ENCODE peak calls at places on chromosomes 2 and 18, in six cellular contexts. J is A673; V is osteoblast; C is effector memory CD4-positive, alpha-beta T cell; I is heart left ventricle; N is adrenal gland. Q is an unnamed sample.
A peak's percentile ranks its signal among the peaks of the same experiment; 100 is the strongest.

GRCh38 chr2:25576596-25576995 is 96.8 kb downstream of the DTNB start:
- DNase-seq in J (no peak), V (no peak), C (no peak), I (no peak), N (no peak), Q (no peak)

GRCh38 chr2:73004466-73004865 is 67.0 kb downstream of the SFXN5 start:
- DNase-seq in J (no peak), V (no peak), C (no peak), I (no peak), N (no peak), Q (no peak)

GRCh38 chr18:51569153-51569552 is 371.7 kb upstream of the MEX3C start:
- DNase-seq in J (no peak), V (no peak), C (no peak), I (no peak), N (no peak), Q (no peak)

GRCh38 chr2:220276736-220277444 is 649.5 kb downstream of the SLC4A3 start:
- DNase-seq in J (no peak), V (peak; percentile 1), C (no peak), I (no peak), N (no peak), Q (no peak)

GRCh38 chr18:72871091-72871490 is 3.3 kb upstream of the NETO1 start:
- DNase-seq in J (no peak), V (no peak), C (no peak), I (no peak), N (no peak), Q (no peak)

GRCh38 chr2:212147921-212148513 is 390.6 kb downstream of the ERBB4 start:
- DNase-seq in J (peak; percentile 56), V (no peak), C (no peak), I (no peak), N (no peak), Q (no peak)

GRCh38 chr2:179049546-179050311 is at the start of gene CCDC141:
- DNase-seq in J (no peak), V (no peak), C (no peak), I (peak; percentile 65), N (peak; percentile 60), Q (peak; percentile 37)

GRCh38 chr2:64214281-64215115 is 70.3 kb upstream of the PELI1 start:
- DNase-seq in J (no peak), V (peak; percentile 62), C (no peak), I (peak; percentile 44), N (no peak), Q (no peak)

GRCh38 chr2:62998949-62999348 is 51.7 kb upstream of the OTX1 start:
- DNase-seq in J (peak; percentile 21), V (no peak), C (no peak), I (no peak), N (no peak), Q (no peak)

GRCh38 chr2:239278941-239279365 is 121.9 kb downstream of the HDAC4 start:
- DNase-seq in J (no peak), V (peak; percentile 93), C (no peak), I (no peak), N (peak; percentile 17), Q (no peak)

GRCh38 chr2:241561811-241562210 is 3.3 kb downstream of the BOK start:
- DNase-seq in J (no peak), V (peak; percentile 100), C (no peak), I (peak; percentile 64), N (peak; percentile 64), Q (no peak)

GRCh38 chr2:163210430-163210918 is 371.9 kb upstream of the KCNH7 start:
- DNase-seq in J (no peak), V (no peak), C (no peak), I (no peak), N (no peak), Q (no peak)

GRCh38 chr2:110114801-110115200 is 821 bp downstream of the MALL start:
- DNase-seq in J (no peak), V (no peak), C (no peak), I (no peak), N (no peak), Q (no peak)

GRCh38 chr2:237733677-237734300 is 64.8 kb upstream of the RBM44 start:
- DNase-seq in J (no peak), V (peak; percentile 69), C (no peak), I (peak; percentile 56), N (peak; percentile 46), Q (no peak)

GRCh38 chr2:237732790-237733349 is 65.7 kb upstream of the RBM44 start:
- DNase-seq in J (no peak), V (peak; percentile 69), C (no peak), I (peak; percentile 75), N (peak; percentile 78), Q (no peak)

GRCh38 chr2:237735762-237736161 is 62.8 kb upstream of the RBM44 start:
- DNase-seq in J (peak; percentile 12), V (no peak), C (no peak), I (no peak), N (no peak), Q (no peak)

GRCh38 chr2:237736783-237737182 is 61.8 kb upstream of the RBM44 start:
- DNase-seq in J (no peak), V (no peak), C (no peak), I (no peak), N (no peak), Q (no peak)

DNA sequence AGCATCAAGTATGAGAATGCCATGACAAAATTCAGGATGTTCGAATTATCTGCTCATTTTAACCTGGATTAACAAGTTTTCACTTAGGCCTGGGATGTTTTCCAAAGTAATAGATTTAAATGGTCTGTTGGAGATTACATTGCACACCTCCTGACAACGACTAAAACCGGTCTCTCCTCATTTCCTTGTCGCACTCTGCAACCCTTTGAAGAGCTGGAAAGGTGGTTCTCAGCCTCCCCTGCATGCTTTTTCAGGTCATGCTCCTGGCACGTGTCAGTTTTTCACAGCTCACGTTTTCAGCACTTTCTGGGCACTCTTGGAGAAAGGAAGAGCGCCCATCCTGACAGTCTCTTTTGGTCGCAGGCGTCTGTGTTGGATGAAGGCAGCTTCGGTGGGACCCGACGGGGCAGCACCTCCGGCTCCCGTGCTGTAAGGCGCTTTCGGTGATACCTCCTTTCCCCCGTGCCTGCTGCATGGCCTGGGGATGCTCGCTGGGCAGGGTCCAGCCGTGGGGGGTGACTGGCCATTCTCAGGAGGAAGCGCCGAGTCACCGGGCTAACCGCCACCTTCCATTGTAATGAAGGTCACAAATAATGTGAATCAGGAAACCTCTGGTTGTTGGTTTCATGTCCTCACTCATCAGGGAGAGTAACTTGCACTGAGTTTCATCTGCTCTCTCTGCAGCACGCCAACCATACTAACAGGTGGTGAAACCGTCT is 63.5 kb upstream of the RBM44 start:
- DNase-seq in J (no peak), V (peak; percentile 71), C (no peak), I (no peak), N (no peak), Q (no peak)
- H3K4me1 ChIP-seq in J (peaks cover 17% of the 10 kb centered on the region), V (peaks cover 31% of the 10 kb centered on the region), C (peaks cover 35% of the 10 kb centered on the region), I (peaks cover 8% of the 10 kb centered on the region), N (peaks cover 77% of the 10 kb centered on the region), Q (peaks cover 24% of the 10 kb centered on the region)

GRCh38 chr2:201955702-201956141 is 77.9 kb upstream of the FZD7 start:
- DNase-seq in J (no peak), V (no peak), C (no peak), I (no peak), N (no peak), Q (no peak)

GRCh38 chr2:201953386-201953785 is 80.3 kb upstream of the FZD7 start:
- DNase-seq in J (no peak), V (no peak), C (no peak), I (peak; percentile 27), N (no peak), Q (no peak)

GRCh38 chr2:201953880-201954279 is 79.8 kb upstream of the FZD7 start:
- DNase-seq in J (no peak), V (no peak), C (no peak), I (no peak), N (no peak), Q (no peak)

GRCh38 chr2:201956361-201956760 is 77.3 kb upstream of the FZD7 start:
- DNase-seq in J (no peak), V (no peak), C (no peak), I (no peak), N (no peak), Q (no peak)

DNA sequence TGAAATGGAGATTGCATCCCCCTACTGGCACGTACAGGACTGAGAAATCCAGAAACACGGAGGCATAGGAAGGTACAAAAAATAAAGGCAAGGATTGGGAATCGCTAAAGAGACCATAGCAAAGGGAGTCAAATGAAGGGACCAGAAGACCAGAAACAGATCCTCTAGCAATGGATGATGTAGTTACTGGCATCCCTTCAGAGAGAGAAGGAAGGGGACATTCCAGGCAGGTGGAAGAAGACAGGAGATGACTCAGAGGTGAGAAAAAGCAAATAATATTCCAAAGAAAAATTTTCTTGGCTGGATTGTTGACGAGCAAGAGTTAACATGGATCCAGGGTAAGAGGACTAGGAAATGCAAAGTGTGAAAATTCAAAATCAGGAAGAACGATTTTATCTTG is 78.4 kb upstream of the FZD7 start:
- DNase-seq in J (no peak), V (no peak), C (no peak), I (no peak), N (no peak), Q (no peak)
- H3K27ac ChIP-seq in J (no peak overlapping the region), V (no peak overlapping the region), C (no peak overlapping the region), I (no peak overlapping the region), N (no peak overlapping the region), Q (no peak overlapping the region)

GRCh38 chr2:19029655-19030054 is 328.8 kb downstream of the OSR1 start:
- DNase-seq in J (no peak), V (no peak), C (no peak), I (no peak), N (no peak), Q (no peak)

GRCh38 chr2:19033240-19033639 is 325.2 kb downstream of the OSR1 start:
- DNase-seq in J (no peak), V (no peak), C (no peak), I (peak; percentile 23), N (no peak), Q (no peak)

GRCh38 chr2:19028617-19029016 is 329.8 kb downstream of the OSR1 start:
- DNase-seq in J (no peak), V (no peak), C (no peak), I (no peak), N (no peak), Q (no peak)

GRCh38 chr2:19035238-19035637 is 323.2 kb downstream of the OSR1 start:
- DNase-seq in J (no peak), V (no peak), C (no peak), I (peak; percentile 40), N (peak; percentile 29), Q (no peak)

GRCh38 chr2:19031642-19032041 is 326.8 kb downstream of the OSR1 start:
- DNase-seq in J (no peak), V (no peak), C (no peak), I (no peak), N (no peak), Q (no peak)
- H3K4me1 ChIP-seq in J (no peaks in the 10 kb centered on the region), V (peaks cover 16% of the 10 kb centered on the region), C (no peaks in the 10 kb centered on the region), I (no peaks in the 10 kb centered on the region), N (no peaks in the 10 kb centered on the region), Q (no peaks in the 10 kb centered on the region)

GRCh38 chr2:209472871-209473270 is 49.0 kb downstream of the MAP2 start:
- DNase-seq in J (peak; percentile 74), V (no peak), C (no peak), I (no peak), N (no peak), Q (no peak)
- H3K27ac ChIP-seq in J (peak overlapping the region; percentile 48), V (peak overlapping the region; percentile 78), C (no peak overlapping the region), I (no peak overlapping the region), N (no peak overlapping the region), Q (no peak overlapping the region)

GRCh38 chr18:58534535-58535301 is 94.2 kb downstream of the ALPK2 start:
- DNase-seq in J (no peak), V (no peak), C (no peak), I (no peak), N (no peak), Q (no peak)
- H3K4me1 ChIP-seq in J (no peaks in the 10 kb centered on the region), V (no peaks in the 10 kb centered on the region), C (peaks cover 4% of the 10 kb centered on the region), I (no peaks in the 10 kb centered on the region), N (no peaks in the 10 kb centered on the region), Q (no peaks in the 10 kb centered on the region)